ENCODE peak calls at places on chromosomes 4 and X, in six cellular contexts. W is transverse colon, G is breast epithelium, J is stomach, U is spleen, R is H1. Q is an unnamed sample.

GRCh38 chr4:136687118-136687517 is 845.2 kb downstream of the PCDH18 start:
- DNase-seq in G (no peak), R (peak), J (no peak), U (peak), W (no peak), Q (no peak)

GRCh38 chrX:138026211-138026610 is 460.3 kb downstream of the ZIC3 start:
- DNase-seq in U (no peak), R (no peak), G (no peak), J (no peak), W (no peak), Q (no peak)

GRCh38 chrX:136856527-136856926 is 24.0 kb downstream of the RBMX start:
- DNase-seq in U (no peak), G (no peak), J (no peak), W (no peak), R (no peak), Q (no peak)

GRCh38 chr4:129561886-129562285 is 465.9 kb downstream of the C4orf33 start:
- DNase-seq in W (no peak), R (no peak), J (no peak), G (no peak), U (no peak), Q (no peak)

GRCh38 chrX:56618250-56618649 is 54.8 kb downstream of the UBQLN2 start:
- DNase-seq in W (no peak), G (no peak), R (no peak), J (no peak), U (no peak), Q (no peak)

GRCh38 chr4:42329421-42329820 is 67.9 kb upstream of the SHISA3 start:
- DNase-seq in U (no peak), J (no peak), W (no peak), R (no peak), G (no peak), Q (no peak)

GRCh38 chr4:106245176-106245575 is 70.8 kb downstream of the TBCK start:
- DNase-seq in U (no peak), R (no peak), W (no peak), G (no peak), J (no peak), Q (no peak)

GRCh38 chrX:130171446-130172126 is at the start of gene RAB33A:
- DNase-seq in R (peak), W (peak), G (no peak), U (peak), J (no peak), Q (no peak)

GRCh38 chrX:40773809-40774208 is 38.5 kb upstream of the MED14 start:
- DNase-seq in R (no peak), G (no peak), J (no peak), U (no peak), W (no peak), Q (no peak)

GRCh38 chr4:148373093-148373492 is 69.1 kb downstream of the NR3C2 start:
- DNase-seq in R (no peak), U (no peak), W (no peak), G (no peak), J (no peak), Q (no peak)

GRCh38 chrX:26918633-26919032 is 544.5 kb downstream of the PPP4R3C start:
- DNase-seq in U (no peak), R (no peak), J (no peak), W (no peak), G (no peak), Q (no peak)

DNA sequence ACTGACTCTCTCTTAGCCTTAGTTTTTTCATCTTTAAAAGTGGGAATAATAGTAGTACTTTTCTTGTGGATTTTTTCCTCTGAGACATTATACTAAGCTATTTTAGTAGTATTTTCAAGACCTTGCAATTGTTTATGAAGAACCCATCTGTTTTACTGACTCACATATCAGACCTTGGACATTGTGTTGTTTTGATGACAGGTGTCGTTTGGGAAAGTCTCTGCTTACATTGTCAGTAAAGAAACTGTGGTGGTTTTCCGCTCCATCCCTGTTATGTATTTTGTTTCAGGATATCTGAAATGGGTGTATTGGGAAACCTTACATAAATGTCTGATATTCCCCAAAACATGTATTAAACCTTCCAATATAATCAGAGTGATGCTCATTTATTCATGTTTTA is 92.2 kb downstream of the STIM2 start:
- DNase-seq in J (no peak), U (no peak), R (no peak), G (no peak), W (no peak), Q (no peak)
- TF ChIP-seq POLR2A in J (no peak), U (no peak), R (no peak), G (no peak), W (no peak), Q (no peak)

GRCh38 chr4:168449740-168450442 is 30.4 kb downstream of the DDX60L start:
- DNase-seq in W (no peak), U (no peak), R (no peak), G (no peak), J (no peak), Q (peak)

GRCh38 chr4:168451331-168451730 is 29.0 kb downstream of the DDX60L start:
- DNase-seq in R (no peak), G (no peak), J (no peak), W (no peak), U (no peak), Q (no peak)

GRCh38 chr4:168451744-168452394 is 28.4 kb downstream of the DDX60L start:
- DNase-seq in J (no peak), U (no peak), R (no peak), W (no peak), G (no peak), Q (no peak)

DNA sequence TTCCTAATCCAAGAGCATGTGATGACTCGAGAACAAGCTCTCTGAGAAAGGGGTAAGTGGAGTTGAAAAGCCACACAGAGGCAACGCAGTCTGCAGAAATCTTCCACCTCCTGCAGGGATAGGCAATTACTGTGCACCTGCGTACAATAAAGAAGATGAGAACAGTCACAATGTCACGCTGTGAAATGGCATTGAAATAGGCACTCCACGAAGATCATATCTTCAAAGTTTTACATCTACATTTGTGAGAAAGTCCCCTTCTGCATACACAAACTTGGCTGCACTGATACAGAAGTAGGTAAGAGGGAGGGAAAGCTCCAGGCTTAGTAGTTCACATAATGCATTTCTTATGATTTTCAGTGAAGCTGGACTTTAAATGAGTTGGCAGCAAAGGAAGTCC is 27.1 kb downstream of the DDX60L start:
- DNase-seq in W (no peak), U (no peak), G (no peak), J (no peak), R (no peak), Q (no peak)
- TF ChIP-seq POLR2AphosphoS5 in W (no peak), U (no peak), G (no peak), J (no peak), R (no peak), Q (no peak)

GRCh38 chr4:168636506-168637176 is 139.8 kb downstream of the PALLD start:
- DNase-seq in U (no peak), G (no peak), R (no peak), J (no peak), W (no peak), Q (no peak)
- H3K4me3 ChIP-seq in U (no peak), G (no peak), R (no peak), J (no peak), W (no peak), Q (no peak)

GRCh38 chr4:40910706-40911105 is 161.0 kb downstream of the NSUN7 start:
- DNase-seq in U (no peak), R (no peak), W (no peak), G (no peak), J (no peak), Q (no peak)
- TF ChIP-seq POLR2A in U (no peak), R (no peak), W (no peak), G (no peak), J (no peak), Q (no peak)

DNA sequence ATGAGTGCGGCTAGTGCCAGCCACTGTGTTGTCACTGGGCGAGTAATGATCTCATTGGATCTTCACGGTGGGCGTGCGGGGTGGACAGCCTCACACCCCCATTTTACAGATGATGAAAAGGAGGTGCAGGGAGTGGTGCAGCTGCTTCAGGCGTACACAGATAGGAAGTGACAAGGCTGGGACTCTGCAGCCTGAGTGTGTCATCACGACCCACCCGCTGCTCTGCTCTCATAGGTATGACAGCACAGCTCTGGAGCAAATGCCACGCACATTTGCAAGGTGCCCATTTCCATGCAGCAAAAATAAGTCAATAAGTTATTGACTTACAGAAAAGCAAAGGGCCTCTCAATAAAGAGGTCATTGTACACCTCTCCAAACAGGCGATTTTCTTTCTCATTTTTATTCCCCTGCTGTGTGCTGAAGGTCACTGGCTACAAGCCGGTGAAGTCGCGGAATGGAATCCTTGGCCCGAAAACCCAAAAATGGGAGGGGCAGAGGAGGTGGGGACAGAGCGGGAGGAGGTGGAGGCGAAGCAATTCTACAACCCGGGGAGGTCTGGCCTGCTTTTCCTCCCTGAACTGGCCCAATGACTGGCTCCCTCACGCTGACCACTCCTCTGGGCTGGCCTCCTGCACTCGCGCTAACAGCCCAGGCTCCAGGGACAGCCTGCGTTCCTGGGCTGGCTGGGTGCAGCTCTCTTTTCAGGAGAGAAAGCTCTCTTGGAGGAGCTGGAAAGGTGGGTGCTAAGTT is at the start of gene SOD3:
- DNase-seq in R (peak), G (peak), U (peak), W (peak), J (peak), Q (peak)
- TF ChIP-seq POLR2AphosphoS5 in R (no peak), G (peak), U (peak), W (peak), J (peak), Q (peak)

GRCh38 chr4:8391972-8392371 is 48.6 kb downstream of the ACOX3 start:
- DNase-seq in J (no peak), R (no peak), U (no peak), G (peak), W (peak), Q (no peak)

GRCh38 chr4:8394125-8394524 is 46.4 kb downstream of the ACOX3 start:
- DNase-seq in J (peak), R (no peak), W (peak), U (no peak), G (peak), Q (peak)

GRCh38 chr4:8392591-8393190 is 47.8 kb downstream of the ACOX3 start:
- DNase-seq in J (no peak), R (no peak), G (no peak), U (no peak), W (no peak), Q (no peak)

GRCh38 chr4:8394806-8395205 is 45.7 kb downstream of the ACOX3 start:
- DNase-seq in R (no peak), J (no peak), U (no peak), G (no peak), W (no peak), Q (no peak)

DNA sequence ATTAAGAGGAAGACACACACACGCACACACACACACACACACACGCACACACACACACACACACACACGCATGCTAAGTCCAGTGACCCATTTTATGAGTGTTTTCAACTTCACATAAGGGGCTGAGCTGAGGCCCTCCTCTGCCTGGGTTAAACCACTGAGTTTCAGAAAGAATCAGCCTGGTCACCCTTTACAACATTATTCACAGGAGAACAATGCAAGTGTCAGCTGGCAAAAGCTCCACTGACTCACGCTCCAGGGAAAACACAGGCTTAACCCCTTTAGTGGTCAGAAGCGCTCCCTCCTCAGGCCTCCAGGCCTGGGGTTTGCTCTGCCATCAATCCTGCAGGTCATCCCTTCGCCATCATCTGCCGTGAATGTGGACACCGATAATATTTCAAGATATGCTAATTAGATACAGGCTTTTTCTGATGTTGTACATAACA is 46.9 kb downstream of the ACOX3 start:
- DNase-seq in W (peak), G (peak), J (no peak), U (no peak), R (no peak), Q (no peak)
- H3K4me3 ChIP-seq in W (no peak), G (no peak), J (no peak), U (no peak), R (no peak), Q (no peak)

GRCh38 chr4:152680988-152681731 is 1.4 kb upstream of the TMEM154 start:
- DNase-seq in G (no peak), R (no peak), U (no peak), W (no peak), J (no peak), Q (no peak)

GRCh38 chr4:152678841-152679240 is 956 bp downstream of the TMEM154 start:
- DNase-seq in U (no peak), G (no peak), W (no peak), R (no peak), J (no peak), Q (no peak)

GRCh38 chr4:152682143-152682542 is 2.3 kb upstream of the TMEM154 start:
- DNase-seq in J (no peak), W (no peak), R (no peak), U (no peak), G (no peak), Q (no peak)

GRCh38 chr4:152676052-152676854 is 3.5 kb downstream of the TMEM154 start:
- DNase-seq in W (no peak), U (no peak), J (no peak), G (no peak), R (no peak), Q (no peak)

GRCh38 chr4:152679414-152680281 is at the start of gene TMEM154:
- DNase-seq in R (peak), J (peak), W (peak), G (peak), U (peak), Q (peak)
- TF ChIP-seq POLR2A in R (no peak), J (no peak), W (peak), G (no peak), U (peak), Q (no peak)